ENCODE peak calls at places on chromosomes 6 and 20, in ten cellular contexts. Q, B, M, V, L, A, J, F, Z and G are unnamed samples. For H3K27me3, the result is how much of the 10 kb centered on the place peaks cover.

GRCh38 chr6:84791233-84791632 is 26.8 kb upstream of the TBX18 start:
- DNase-seq in Q (no peak), L (no peak), F (no peak), A (no peak), J (no peak), M (no peak), B (no peak), V (no peak), Z (no peak), G (no peak)

GRCh38 chr6:18447552-18447951 is 60.4 kb downstream of the RNF144B start:
- DNase-seq in V (no peak), M (no peak), Q (no peak), B (no peak), L (no peak), A (no peak), F (no peak), Z (no peak), J (no peak), G (no peak)

GRCh38 chr6:132465530-132466485 is 47.1 kb downstream of the STX7 start:
- DNase-seq in Z (no peak), J (no peak), B (no peak), L (no peak), F (no peak), A (no peak), V (no peak), M (no peak), Q (no peak), G (no peak)

GRCh38 chr20:41506192-41506915 is 111.8 kb downstream of the CHD6 start:
- DNase-seq in J (no peak), Q (no peak), L (no peak), F (no peak), B (no peak), V (no peak), Z (no peak), M (no peak), A (no peak), G (no peak)

GRCh38 chr6:30555428-30556005 is 772 bp downstream of the GNL1 start:
- DNase-seq in J (peak), V (peak), M (peak), B (peak), F (no peak), L (peak), Q (peak), A (peak), Z (peak), G (peak)

GRCh38 chr20:40606237-40606636 is 82.8 kb downstream of the MAFB start:
- DNase-seq in M (no peak), Z (no peak), Q (no peak), F (no peak), J (no peak), A (no peak), V (no peak), L (no peak), B (no peak), G (no peak)

GRCh38 chr6:12844284-12845223 is 128.0 kb downstream of the PHACTR1 start:
- DNase-seq in J (no peak), L (no peak), B (no peak), F (no peak), Z (no peak), M (no peak), V (no peak), A (no peak), Q (peak), G (peak)

GRCh38 chr6:80197474-80197873 is 91.0 kb downstream of the BCKDHB start:
- DNase-seq in J (peak), Z (no peak), B (peak), M (no peak), V (no peak), A (no peak), F (no peak), L (peak), Q (no peak), G (no peak)

GRCh38 chr6:7628479-7628878 is 38.5 kb downstream of the SNRNP48 start:
- DNase-seq in L (no peak), A (no peak), J (no peak), M (no peak), Q (no peak), V (no peak), B (no peak), Z (no peak), F (no peak), G (peak)

GRCh38 chr6:156421933-156422332 is 355.2 kb upstream of the ARID1B start:
- DNase-seq in J (no peak), Z (no peak), L (no peak), V (no peak), A (no peak), Q (peak), F (no peak), M (no peak), B (no peak), G (no peak)

GRCh38 chr20:36777152-36777551 is 3.6 kb upstream of the DSN1 start:
- DNase-seq in J (no peak), M (no peak), B (no peak), V (no peak), A (no peak), Q (no peak), F (no peak), Z (no peak), L (no peak), G (no peak)

GRCh38 chr6:36277946-36278465 is 8.1 kb downstream of the PNPLA1 start:
- DNase-seq in L (no peak), F (no peak), J (no peak), V (no peak), A (no peak), M (no peak), Z (no peak), B (no peak), Q (no peak), G (no peak)

GRCh38 chr6:6912841-6913240 is 194.9 kb upstream of the RREB1 start:
- DNase-seq in Z (no peak), F (no peak), L (no peak), B (no peak), J (no peak), Q (no peak), V (no peak), M (no peak), A (no peak), G (no peak)

GRCh38 chr6:45625191-45625664 is 247.5 kb upstream of the SUPT3H start:
- DNase-seq in V (no peak), Z (no peak), M (no peak), J (no peak), B (no peak), F (no peak), Q (no peak), L (no peak), A (no peak), G (no peak)

GRCh38 chr6:5036309-5036708 is 32.5 kb upstream of the RPP40 start:
- DNase-seq in M (no peak), Z (no peak), J (no peak), A (peak), V (no peak), Q (peak), L (no peak), F (no peak), B (no peak), G (peak)

GRCh38 chr6:125154184-125155135 is 887 bp downstream of the TPD52L1 start:
- DNase-seq in A (peak), B (peak), F (no peak), M (no peak), Z (peak), V (peak), J (peak), Q (peak), L (peak), G (peak)

GRCh38 chr6:46964716-46965519 is 43.2 kb upstream of the ADGRF5 start:
- DNase-seq in M (no peak), Z (no peak), L (no peak), J (no peak), Q (no peak), V (no peak), A (no peak), F (no peak), B (no peak), G (no peak)

GRCh38 chr20:13546497-13547131 is 92.1 kb downstream of the TASP1 start:
- DNase-seq in A (peak), F (peak), V (peak), Q (peak), B (peak), Z (peak), M (peak), L (peak), J (peak), G (peak)

GRCh38 chr6:153059757-153060156 is 57.2 kb upstream of the MTRF1L start:
- DNase-seq in Z (no peak), M (no peak), Q (no peak), A (no peak), B (no peak), L (no peak), V (no peak), F (no peak), J (no peak), G (no peak)

GRCh38 chr20:9015984-9016324 is 52.9 kb upstream of the PLCB4 start:
- DNase-seq in M (no peak), J (no peak), A (no peak), V (no peak), Z (no peak), B (no peak), Q (no peak), L (no peak), F (no peak), G (no peak)

GRCh38 chr6:134342211-134342610 is 24.3 kb upstream of the SGK1 start:
- DNase-seq in A (no peak), Z (no peak), J (no peak), B (no peak), V (no peak), L (peak), M (no peak), F (no peak), Q (no peak), G (no peak)

GRCh38 chr20:63098195-63098810 is 91.5 kb upstream of the BHLHE23 start:
- DNase-seq in M (no peak), F (no peak), Z (peak), B (no peak), J (no peak), Q (no peak), L (no peak), V (no peak), A (no peak), G (no peak)

GRCh38 chr20:61185181-61185580 is 66.9 kb upstream of the CDH4 start:
- DNase-seq in B (no peak), V (no peak), M (no peak), Z (no peak), A (no peak), Q (no peak), F (no peak), J (no peak), L (no peak), G (no peak)

GRCh38 chr6:31042801-31043200 is 32.5 kb downstream of the MUC22 start:
- DNase-seq in B (peak), L (peak), A (peak), J (peak), F (peak), Z (peak), Q (peak), M (peak), V (no peak), G (peak)

GRCh38 chr6:38215225-38215624 is 395.7 kb downstream of the ZFAND3 start:
- DNase-seq in Q (no peak), F (no peak), V (no peak), J (no peak), Z (no peak), B (no peak), A (no peak), L (no peak), M (no peak), G (no peak)

GRCh38 chr6:139381216-139381615 is 6.8 kb upstream of the CITED2 start:
- DNase-seq in M (no peak), Z (no peak), L (no peak), V (no peak), A (no peak), J (no peak), F (no peak), B (no peak), Q (no peak), G (no peak)

GRCh38 chr6:85476532-85476931 is 26.6 kb downstream of the NT5E start:
- DNase-seq in Z (no peak), V (no peak), F (no peak), Q (no peak), L (no peak), M (no peak), A (no peak), B (no peak), J (no peak), G (no peak)

GRCh38 chr6:43014434-43014909 is 423 bp downstream of the KLHDC3 start:
- DNase-seq in A (no peak), F (no peak), Z (no peak), M (no peak), Q (peak), J (no peak), L (no peak), B (no peak), V (no peak), G (peak)

GRCh38 chr20:6473197-6473596 is 294.3 kb upstream of the BMP2 start:
- DNase-seq in L (no peak), M (no peak), B (no peak), Z (no peak), A (no peak), V (no peak), F (no peak), J (no peak), Q (no peak), G (no peak)

DNA sequence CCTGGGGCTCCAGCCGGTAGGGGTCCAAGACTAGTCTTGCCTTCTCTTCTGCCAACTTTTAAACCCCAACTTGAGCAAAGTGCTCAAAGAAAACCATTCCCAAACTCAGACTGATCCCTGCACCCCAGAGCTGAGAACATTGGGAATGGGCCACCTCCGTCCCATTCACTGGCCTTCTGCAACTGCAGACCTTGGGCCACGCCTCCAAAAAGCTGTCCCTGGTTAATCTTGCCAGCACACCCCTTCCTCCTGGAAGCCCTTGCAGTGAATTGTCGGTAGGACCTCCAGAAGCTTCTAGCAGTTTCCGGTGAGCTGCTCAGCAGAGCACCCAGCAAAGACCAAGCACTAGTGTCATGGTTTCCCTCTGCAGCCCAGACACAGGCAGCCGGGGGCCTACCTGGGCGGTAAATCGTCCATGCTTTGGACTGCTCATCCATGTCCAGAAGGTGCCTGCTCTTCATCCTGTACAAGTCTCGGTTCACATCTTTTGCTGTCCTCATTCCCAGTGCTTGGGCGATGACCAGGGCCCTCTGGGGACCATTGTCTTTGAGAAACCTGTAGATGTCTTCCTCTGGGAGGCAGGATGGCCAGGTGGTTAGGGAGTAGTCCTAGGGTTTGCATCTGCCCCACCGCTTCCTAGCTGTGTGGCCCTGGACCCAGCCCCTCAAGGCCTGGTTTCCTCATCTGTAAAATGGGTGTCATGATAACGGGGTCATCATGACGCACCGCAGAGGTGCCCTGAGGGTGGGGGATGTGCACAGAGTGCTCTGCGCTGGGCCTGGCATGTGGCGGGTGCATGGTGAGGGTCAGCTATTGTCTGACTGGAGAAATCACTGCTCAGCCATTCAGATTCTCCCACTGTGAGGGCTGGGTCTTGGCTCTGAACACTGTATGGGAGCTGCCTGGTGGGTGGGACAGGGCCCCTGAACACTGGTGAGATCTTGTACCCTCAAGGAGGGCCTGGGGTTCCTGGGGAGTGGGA is 5.4 kb downstream of the ZBP1 start:
- DNase-seq in L (no peak), Q (no peak), A (no peak), B (no peak), F (no peak), J (no peak), V (peak), Z (peak), M (no peak), G (no peak)
- H3K27me3 ChIP-seq in L (under half), Q (under half), A (under half), B (under half), F (under half), J (under half), V (under half), Z (under half), M (under half), G (under half)

GRCh38 chr20:45448250-45448649 is 21.3 kb upstream of the WFDC2 start:
- DNase-seq in A (no peak), L (no peak), Q (no peak), J (no peak), Z (no peak), B (no peak), V (no peak), M (no peak), F (no peak), G (no peak)

GRCh38 chr20:45452772-45453171 is 16.8 kb upstream of the WFDC2 start:
- DNase-seq in Z (no peak), A (no peak), M (no peak), B (no peak), V (no peak), L (no peak), Q (no peak), J (no peak), F (no peak), G (no peak)

GRCh38 chr20:45450097-45450818 is 19.3 kb upstream of the WFDC2 start:
- DNase-seq in J (no peak), V (no peak), F (no peak), B (peak), Q (peak), A (peak), Z (no peak), L (no peak), M (no peak), G (peak)

GRCh38 chr20:45449528-45449927 is 20.0 kb upstream of the WFDC2 start:
- DNase-seq in F (no peak), V (no peak), L (no peak), B (peak), A (no peak), J (no peak), Z (no peak), Q (no peak), M (no peak), G (no peak)

DNA sequence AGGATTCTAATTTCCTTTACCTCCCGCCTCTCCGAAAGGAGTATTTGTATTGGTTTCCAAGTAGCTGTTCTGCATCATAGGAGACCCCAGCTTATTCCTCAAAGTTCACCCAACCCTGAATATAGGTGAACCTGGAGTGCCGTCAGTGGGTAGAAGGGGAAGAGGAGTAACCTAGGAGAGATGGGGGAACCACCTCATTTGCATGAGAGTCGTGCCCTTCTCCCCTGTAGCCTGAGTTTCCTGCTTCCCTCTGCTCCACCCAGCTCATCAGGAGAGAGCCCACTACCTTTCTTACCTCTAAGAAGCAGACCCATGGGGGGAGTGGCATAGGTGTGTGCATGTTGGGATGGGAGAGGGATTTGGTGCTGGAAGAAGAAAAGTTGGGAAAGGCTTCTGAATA is 17.3 kb upstream of the WFDC2 start:
- DNase-seq in V (no peak), Q (no peak), B (no peak), A (no peak), Z (no peak), J (no peak), F (no peak), M (no peak), L (no peak), G (no peak)
- H3K27me3 ChIP-seq in V (under half), Q (under half), B (under half), A (under half), Z (under half), J (under half), F (under half), M (under half), L (under half), G (under half)

GRCh38 chr6:28634406-28634757 is 108.7 kb downstream of the GPX5 start:
- DNase-seq in F (no peak), B (no peak), M (no peak), L (no peak), J (no peak), V (no peak), Q (no peak), Z (no peak), A (no peak), G (no peak)

GRCh38 chr6:28634758-28635546 is 109.3 kb downstream of the GPX5 start:
- DNase-seq in B (peak), M (no peak), Z (no peak), A (peak), Q (peak), F (no peak), J (no peak), V (no peak), L (peak), G (peak)

GRCh38 chr6:28632326-28632851 is 106.7 kb downstream of the GPX5 start:
- DNase-seq in B (no peak), Q (no peak), L (no peak), M (no peak), F (no peak), Z (no peak), J (no peak), A (no peak), V (no peak), G (no peak)

GRCh38 chr6:28635547-28636158 is 110.0 kb downstream of the GPX5 start:
- DNase-seq in L (no peak), A (no peak), J (no peak), M (no peak), F (no peak), Z (no peak), B (no peak), Q (no peak), V (no peak), G (no peak)

DNA sequence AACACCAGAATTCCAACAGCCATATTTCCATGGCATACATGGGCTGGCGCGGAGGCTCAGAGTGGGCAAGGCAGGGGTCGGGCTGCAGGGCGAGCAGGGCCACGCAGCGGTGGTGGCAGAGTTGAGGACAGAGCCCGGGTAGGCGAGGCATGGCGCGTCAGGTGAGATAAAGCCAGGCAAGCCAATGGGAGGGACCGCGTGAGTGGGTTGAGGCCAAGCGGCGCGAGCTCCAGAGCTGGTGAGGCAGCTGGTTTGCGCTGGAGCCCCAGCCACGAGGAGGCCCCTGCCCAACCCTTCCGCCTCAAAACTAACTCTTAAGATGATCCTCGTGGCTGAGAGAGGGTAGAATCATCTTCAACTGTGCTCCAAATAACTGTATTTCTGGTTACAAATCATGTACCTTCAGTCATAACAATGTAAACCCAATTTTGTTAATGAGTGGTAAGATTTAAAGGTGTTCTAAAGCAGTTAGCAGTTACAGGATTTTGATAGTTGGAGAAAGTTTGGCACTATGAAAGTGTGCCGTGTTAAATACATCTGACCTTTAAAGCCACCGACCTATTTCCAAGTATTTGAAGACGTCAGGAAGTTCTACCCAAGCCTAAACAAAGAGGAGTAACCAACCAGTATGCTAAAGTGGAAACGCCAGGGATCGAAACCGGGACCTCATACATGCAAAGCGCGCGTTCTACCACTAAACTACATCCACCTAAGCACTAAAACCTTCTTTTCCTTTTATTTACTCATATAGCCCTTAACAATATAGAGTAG is 107.9 kb downstream of the GPX5 start:
- DNase-seq in A (no peak), Q (no peak), J (no peak), F (no peak), L (no peak), B (no peak), Z (no peak), M (no peak), V (no peak), G (no peak)
- H3K27me3 ChIP-seq in A (under half), Q (under half), J (under half), F (half or more), L (under half), B (under half), Z (under half), M (under half), V (under half), G (under half)

GRCh38 chr6:423062-423798 is 31.7 kb downstream of the IRF4 start:
- DNase-seq in J (no peak), M (no peak), V (no peak), F (no peak), Z (no peak), Q (no peak), A (no peak), B (no peak), L (no peak), G (no peak)
- H3K27me3 ChIP-seq in J (under half), M (under half), V (under half), F (under half), Z (under half), Q (under half), A (under half), B (under half), L (under half), G (under half)